ENCODE peak calls at places on chromosomes 11 and 22, in five cellular contexts. One of them, this sample, is unnamed.

GRCh38 chr11:26753738-26754504 is 32.1 kb upstream of the SLC5A12 start:
- DNase-seq in PC-3: peak; percentile 53
- DNase-seq in SJCRH30: peak; percentile 78
- DNase-seq in uterus: peak; percentile 47
- DNase-seq in A549: peak; percentile 21
- DNase-seq in this sample: no peak

GRCh38 chr11:37504066-37504611 is 906.1 kb upstream of the RAG2 start:
- DNase-seq in A549: no peak
- DNase-seq in PC-3: peak; percentile 92
- DNase-seq in SJCRH30: peak; percentile 69
- DNase-seq in uterus: no peak
- DNase-seq in this sample: peak; percentile 55

GRCh38 chr11:94746721-94747120 is 21.4 kb upstream of the AMOTL1 start:
- DNase-seq in SJCRH30: no peak
- DNase-seq in PC-3: peak; percentile 91
- DNase-seq in uterus: no peak
- DNase-seq in A549: peak; percentile 43
- DNase-seq in this sample: peak; percentile 36

GRCh38 chr11:5690216-5690615 is 626 bp downstream of the TRIM22 start:
- DNase-seq in PC-3: no peak
- DNase-seq in A549: no peak
- DNase-seq in SJCRH30: no peak
- DNase-seq in uterus: no peak
- DNase-seq in this sample: no peak

GRCh38 chr11:35598254-35599125 is 19.8 kb upstream of the FJX1 start:
- DNase-seq in A549: no peak
- DNase-seq in SJCRH30: no peak
- DNase-seq in PC-3: peak; percentile 52
- DNase-seq in uterus: no peak
- DNase-seq in this sample: no peak

GRCh38 chr22:47206819-47207218 is 444.4 kb downstream of the TBC1D22A start:
- DNase-seq in SJCRH30: no peak
- DNase-seq in PC-3: no peak
- DNase-seq in uterus: no peak
- DNase-seq in A549: no peak
- DNase-seq in this sample: no peak

GRCh38 chr11:121958323-121958977 is 157.6 kb downstream of the BLID start:
- DNase-seq in PC-3: no peak
- DNase-seq in uterus: no peak
- DNase-seq in A549: no peak
- DNase-seq in SJCRH30: no peak
- DNase-seq in this sample: no peak

GRCh38 chr11:4068962-4069361 is 25.6 kb upstream of the RRM1 start:
- DNase-seq in uterus: no peak
- DNase-seq in SJCRH30: no peak
- DNase-seq in PC-3: no peak
- DNase-seq in A549: no peak
- DNase-seq in this sample: no peak

GRCh38 chr11:116357769-116358544 is 414.8 kb downstream of the BUD13 start:
- DNase-seq in PC-3: no peak
- DNase-seq in uterus: no peak
- DNase-seq in SJCRH30: no peak
- DNase-seq in A549: no peak
- DNase-seq in this sample: no peak

GRCh38 chr22:19430890-19431541 is 517 bp downstream of the HIRA start:
- DNase-seq in uterus: peak; percentile 38
- DNase-seq in A549: peak; percentile 11
- DNase-seq in PC-3: peak; percentile 7
- DNase-seq in SJCRH30: peak; percentile 42
- DNase-seq in this sample: no peak

GRCh38 chr11:126925321-126926093 is 75.1 kb downstream of the KIRREL3 start:
- DNase-seq in SJCRH30: no peak
- DNase-seq in uterus: no peak
- DNase-seq in PC-3: peak; percentile 48
- DNase-seq in A549: no peak
- DNase-seq in this sample: peak; percentile 44

GRCh38 chr11:123195182-123196059 is at the start of gene CLMP:
- DNase-seq in SJCRH30: peak; percentile 60
- DNase-seq in A549: peak; percentile 35
- DNase-seq in uterus: peak; percentile 85
- DNase-seq in PC-3: peak; percentile 62
- DNase-seq in this sample: no peak

GRCh38 chr11:3605721-3606324 is 36.0 kb downstream of the ART5 start:
- DNase-seq in PC-3: peak; percentile 47
- DNase-seq in SJCRH30: no peak
- DNase-seq in uterus: no peak
- DNase-seq in A549: no peak
- DNase-seq in this sample: no peak

GRCh38 chr11:82996966-82997606 is 74.6 kb downstream of the RAB30 start:
- DNase-seq in PC-3: peak; percentile 83
- DNase-seq in SJCRH30: peak; percentile 69
- DNase-seq in A549: no peak
- DNase-seq in uterus: no peak
- DNase-seq in this sample: no peak

GRCh38 chr22:41780714-41781507 is 19.6 kb upstream of the CCDC134 start:
- DNase-seq in PC-3: no peak
- DNase-seq in uterus: peak; percentile 18
- DNase-seq in A549: no peak
- DNase-seq in SJCRH30: peak; percentile 34
- DNase-seq in this sample: no peak

GRCh38 chr11:70912226-70912840 is 340.0 kb downstream of the SHANK2 start:
- DNase-seq in A549: no peak
- DNase-seq in PC-3: no peak
- DNase-seq in uterus: no peak
- DNase-seq in SJCRH30: no peak
- DNase-seq in this sample: no peak

GRCh38 chr22:36470162-36470993 is 11.1 kb downstream of the TXN2 start:
- DNase-seq in PC-3: peak; percentile 84
- DNase-seq in A549: peak; percentile 55
- DNase-seq in SJCRH30: peak; percentile 90
- DNase-seq in uterus: peak; percentile 83
- DNase-seq in this sample: peak; percentile 61

GRCh38 chr22:31490496-31490925 is 869 bp upstream of the EIF4ENIF1 start:
- DNase-seq in A549: peak; percentile 37
- DNase-seq in PC-3: peak; percentile 51
- DNase-seq in uterus: no peak
- DNase-seq in SJCRH30: peak; percentile 64
- DNase-seq in this sample: peak; percentile 2

GRCh38 chr22:31488988-31489617 is 539 bp downstream of the EIF4ENIF1 start:
- DNase-seq in uterus: peak; percentile 21
- DNase-seq in SJCRH30: peak; percentile 67
- DNase-seq in PC-3: peak; percentile 4
- DNase-seq in A549: no peak
- DNase-seq in this sample: no peak

GRCh38 chr22:31486951-31487350 is 2.7 kb downstream of the EIF4ENIF1 start:
- DNase-seq in SJCRH30: no peak
- DNase-seq in A549: no peak
- DNase-seq in uterus: no peak
- DNase-seq in PC-3: no peak
- DNase-seq in this sample: no peak

GRCh38 chr22:31489632-31490495 is at the start of gene EIF4ENIF1:
- DNase-seq in A549: peak; percentile 62
- DNase-seq in uterus: peak; percentile 85
- DNase-seq in PC-3: peak; percentile 69
- DNase-seq in SJCRH30: peak; percentile 82
- DNase-seq in this sample: peak; percentile 16

DNA sequence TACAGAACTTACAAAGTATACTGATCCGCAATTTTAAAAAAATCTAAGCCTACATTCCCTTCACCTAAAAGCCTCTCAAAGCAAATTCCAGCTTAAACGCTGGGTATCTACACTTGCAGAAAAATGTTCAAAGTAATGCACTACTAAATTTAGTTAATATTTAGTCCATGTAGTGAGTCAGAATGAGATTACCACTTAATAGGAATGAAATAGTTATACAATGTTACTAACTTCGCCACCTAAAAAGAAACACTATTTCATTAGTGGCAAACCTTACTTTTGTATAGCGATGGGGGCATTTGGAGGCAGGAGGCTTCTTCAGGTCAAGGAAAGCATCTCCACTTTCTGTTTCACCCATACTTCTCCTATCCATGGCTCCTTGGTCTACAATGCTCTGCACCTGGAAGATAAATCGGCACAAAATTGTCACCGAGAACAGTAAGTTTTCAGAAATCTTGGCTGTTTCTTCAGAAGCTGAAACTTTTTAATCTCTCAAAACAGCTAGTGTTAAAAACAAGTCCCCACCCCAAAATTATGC is 1.2 kb downstream of the EIF4ENIF1 start:
- DNase-seq in SJCRH30: no peak
- DNase-seq in uterus: no peak
- DNase-seq in PC-3: no peak
- DNase-seq in A549: no peak
- DNase-seq in this sample: no peak
- H3K27ac ChIP-seq in SJCRH30: no peak overlapping the region
- H3K27ac ChIP-seq in uterus: peak overlapping the region; percentile 91
- H3K27ac ChIP-seq in PC-3: no peak overlapping the region
- H3K27ac ChIP-seq in A549: peak overlapping the region; percentile 97
- H3K27ac ChIP-seq in this sample: peak overlapping the region; percentile 77

DNA sequence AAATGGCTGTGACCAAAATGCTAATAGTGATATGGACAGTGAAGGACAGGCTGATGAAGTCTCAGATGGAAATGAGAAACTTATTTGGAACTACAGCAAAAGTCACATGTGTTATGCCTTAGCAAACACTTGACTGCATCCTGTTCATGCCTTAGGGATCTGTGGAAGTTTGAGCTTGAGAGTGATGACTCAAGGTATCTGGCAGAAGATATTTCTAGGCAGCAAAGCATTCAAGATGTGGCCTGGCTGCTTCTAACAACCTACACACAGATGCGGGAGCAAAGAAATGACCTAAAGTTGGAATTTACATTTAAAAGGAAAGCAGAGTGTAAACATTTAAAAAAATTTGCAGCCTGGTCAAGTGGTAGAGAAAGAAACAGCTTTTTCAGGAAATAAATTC is 28.1 kb upstream of the CD81 start:
- DNase-seq in PC-3: peak; percentile 7
- DNase-seq in SJCRH30: no peak
- DNase-seq in uterus: no peak
- DNase-seq in A549: no peak
- DNase-seq in this sample: no peak
- H3K27ac ChIP-seq in PC-3: no peak overlapping the region
- H3K27ac ChIP-seq in SJCRH30: no peak overlapping the region
- H3K27ac ChIP-seq in uterus: no peak overlapping the region
- H3K27ac ChIP-seq in A549: no peak overlapping the region
- H3K27ac ChIP-seq in this sample: no peak overlapping the region

DNA sequence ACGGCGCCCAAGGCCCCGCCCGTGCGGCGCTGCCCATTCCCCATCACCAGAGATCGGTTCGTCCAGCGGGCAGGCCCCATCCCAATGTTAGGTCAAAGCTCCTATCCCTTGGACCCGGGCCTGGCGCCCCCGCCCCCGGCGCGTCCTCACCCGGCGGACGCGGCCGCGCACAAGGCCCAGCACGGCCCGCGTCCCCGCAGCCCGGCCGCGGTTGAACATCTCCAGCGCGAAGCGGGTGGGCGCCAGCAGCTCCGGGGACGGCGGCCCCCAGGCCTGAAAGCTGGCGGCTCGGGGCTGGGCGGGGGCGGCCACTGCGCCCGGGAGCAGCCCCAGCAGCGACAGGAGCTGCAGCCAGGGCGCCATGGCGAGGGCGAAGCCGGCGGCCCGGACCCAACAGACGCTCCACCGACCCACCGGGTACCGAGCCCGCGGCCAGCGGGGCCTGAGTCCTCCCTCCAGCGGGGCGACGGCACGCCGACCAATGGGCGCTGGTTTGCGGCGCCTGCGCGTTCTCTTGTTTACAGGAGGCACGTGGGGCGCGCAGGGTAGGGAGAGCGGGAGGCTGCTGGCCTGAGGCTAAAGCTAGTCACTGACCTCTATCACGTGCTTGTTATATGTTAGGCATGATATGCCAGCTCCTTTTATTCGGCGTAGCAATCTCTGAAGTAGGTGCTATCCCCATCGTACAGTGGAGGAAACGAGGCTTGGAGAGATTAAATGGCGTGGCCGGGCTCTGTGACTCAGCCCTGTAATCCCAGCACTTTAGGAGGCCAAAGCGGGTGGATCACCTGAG is at the start of gene CTSF:
- DNase-seq in uterus: peak; percentile 83
- DNase-seq in SJCRH30: peak; percentile 72
- DNase-seq in A549: peak; percentile 97
- DNase-seq in PC-3: peak; percentile 58
- DNase-seq in this sample: peak; percentile 22
- H3K27ac ChIP-seq in uterus: peak within 1 kb of the TSS; percentile 58
- H3K27ac ChIP-seq in SJCRH30: no peak within 1 kb of the TSS
- H3K27ac ChIP-seq in A549: peak within 1 kb of the TSS; percentile 80
- H3K27ac ChIP-seq in PC-3: no peak within 1 kb of the TSS
- H3K27ac ChIP-seq in this sample: no peak within 1 kb of the TSS

GRCh38 chr11:76629853-76630599 is 40.5 kb downstream of the LRRC32 start:
- DNase-seq in PC-3: no peak
- DNase-seq in A549: no peak
- DNase-seq in uterus: peak; percentile 69
- DNase-seq in SJCRH30: peak; percentile 13
- DNase-seq in this sample: no peak

GRCh38 chr11:76631566-76632308 is 38.8 kb downstream of the LRRC32 start:
- DNase-seq in uterus: no peak
- DNase-seq in A549: no peak
- DNase-seq in SJCRH30: no peak
- DNase-seq in PC-3: no peak
- DNase-seq in this sample: no peak

GRCh38 chr11:76629133-76629852 is 41.3 kb downstream of the LRRC32 start:
- DNase-seq in PC-3: no peak
- DNase-seq in SJCRH30: no peak
- DNase-seq in A549: no peak
- DNase-seq in uterus: peak; percentile 37
- DNase-seq in this sample: no peak

GRCh38 chr11:76632492-76632891 is 38.1 kb downstream of the LRRC32 start:
- DNase-seq in uterus: no peak
- DNase-seq in PC-3: no peak
- DNase-seq in SJCRH30: no peak
- DNase-seq in A549: no peak
- DNase-seq in this sample: no peak

GRCh38 chr11:76630600-76630999 is 39.9 kb downstream of the LRRC32 start:
- DNase-seq in PC-3: no peak
- DNase-seq in uterus: no peak
- DNase-seq in A549: no peak
- DNase-seq in SJCRH30: no peak
- DNase-seq in this sample: no peak
- H3K27ac ChIP-seq in PC-3: no peak overlapping the region
- H3K27ac ChIP-seq in uterus: peak overlapping the region; percentile 94
- H3K27ac ChIP-seq in A549: no peak overlapping the region
- H3K27ac ChIP-seq in SJCRH30: no peak overlapping the region
- H3K27ac ChIP-seq in this sample: no peak overlapping the region

GRCh38 chr11:78949976-78950690 is 375.5 kb upstream of the NARS2 start:
- DNase-seq in PC-3: no peak
- DNase-seq in uterus: no peak
- DNase-seq in A549: no peak
- DNase-seq in SJCRH30: no peak
- DNase-seq in this sample: no peak
- H3K27ac ChIP-seq in PC-3: no peak overlapping the region
- H3K27ac ChIP-seq in uterus: no peak overlapping the region
- H3K27ac ChIP-seq in A549: no peak overlapping the region
- H3K27ac ChIP-seq in SJCRH30: no peak overlapping the region
- H3K27ac ChIP-seq in this sample: no peak overlapping the region

This sample was measured in epithelial cell of prostate.